ENCODE peak calls at places on chromosomes 3 and 15, in nine cellular contexts. One of them, this sample, is unnamed.

GRCh38 chr3:124410471-124410870 is 319.8 kb upstream of the UMPS start:
- DNase-seq in choroid plexus epithelial cell: peak; percentile 25
- DNase-seq in GM12864: no peak
- DNase-seq in HFFc6: no peak
- DNase-seq in stimulated activated CD4-positive, alpha-beta T cell treated with anti-CD3 and anti-CD28 coated beads, Interleukin-4, amount 100 ng/mL, for 24 hours: no peak
- DNase-seq in RCC 7860: peak; percentile 69
- DNase-seq in AG08395: no peak
- DNase-seq in T1000: no peak
- DNase-seq in cardiac fibroblast: peak; percentile 22
- DNase-seq in this sample: no peak

GRCh38 chr3:32077260-32078084 is 28.9 kb upstream of the GPD1L start:
- DNase-seq in stimulated activated CD4-positive, alpha-beta T cell treated with anti-CD3 and anti-CD28 coated beads, Interleukin-4, amount 100 ng/mL, for 24 hours: no peak
- DNase-seq in GM12864: no peak
- DNase-seq in HFFc6: no peak
- DNase-seq in AG08395: no peak
- DNase-seq in cardiac fibroblast: peak; percentile 5
- DNase-seq in RCC 7860: no peak
- DNase-seq in choroid plexus epithelial cell: peak; percentile 17
- DNase-seq in T1000: no peak
- DNase-seq in this sample: peak; percentile 21

GRCh38 chr3:147195896-147196295 is 210.4 kb downstream of the ZIC4 start:
- DNase-seq in T1000: no peak
- DNase-seq in cardiac fibroblast: peak; percentile 7
- DNase-seq in RCC 7860: no peak
- DNase-seq in stimulated activated CD4-positive, alpha-beta T cell treated with anti-CD3 and anti-CD28 coated beads, Interleukin-4, amount 100 ng/mL, for 24 hours: no peak
- DNase-seq in choroid plexus epithelial cell: peak; percentile 19
- DNase-seq in GM12864: no peak
- DNase-seq in AG08395: peak; percentile 5
- DNase-seq in HFFc6: peak; percentile 11
- DNase-seq in this sample: no peak

GRCh38 chr3:129608087-129608935 is 1.8 kb upstream of the PLXND1 start:
- DNase-seq in HFFc6: no peak
- DNase-seq in GM12864: no peak
- DNase-seq in AG08395: peak; percentile 62
- DNase-seq in cardiac fibroblast: peak; percentile 79
- DNase-seq in T1000: no peak
- DNase-seq in stimulated activated CD4-positive, alpha-beta T cell treated with anti-CD3 and anti-CD28 coated beads, Interleukin-4, amount 100 ng/mL, for 24 hours: no peak
- DNase-seq in choroid plexus epithelial cell: peak; percentile 78
- DNase-seq in RCC 7860: peak; percentile 43
- DNase-seq in this sample: peak; percentile 74

GRCh38 chr3:10238330-10238995 is 9.8 kb upstream of the TATDN2 start:
- DNase-seq in stimulated activated CD4-positive, alpha-beta T cell treated with anti-CD3 and anti-CD28 coated beads, Interleukin-4, amount 100 ng/mL, for 24 hours: peak; percentile 36
- DNase-seq in HFFc6: no peak
- DNase-seq in GM12864: no peak
- DNase-seq in cardiac fibroblast: no peak
- DNase-seq in RCC 7860: no peak
- DNase-seq in T1000: no peak
- DNase-seq in AG08395: no peak
- DNase-seq in choroid plexus epithelial cell: no peak
- DNase-seq in this sample: no peak

GRCh38 chr3:150081084-150081483 is 110.4 kb upstream of the PFN2 start:
- DNase-seq in choroid plexus epithelial cell: peak; percentile 48
- DNase-seq in cardiac fibroblast: peak; percentile 68
- DNase-seq in HFFc6: peak; percentile 87
- DNase-seq in GM12864: no peak
- DNase-seq in RCC 7860: no peak
- DNase-seq in T1000: no peak
- DNase-seq in stimulated activated CD4-positive, alpha-beta T cell treated with anti-CD3 and anti-CD28 coated beads, Interleukin-4, amount 100 ng/mL, for 24 hours: no peak
- DNase-seq in AG08395: no peak
- DNase-seq in this sample: peak; percentile 41

GRCh38 chr3:134374791-134375541 is 719 bp upstream of the AMOTL2 start:
- DNase-seq in RCC 7860: peak; percentile 38
- DNase-seq in AG08395: peak; percentile 64
- DNase-seq in choroid plexus epithelial cell: peak; percentile 40
- DNase-seq in HFFc6: peak; percentile 69
- DNase-seq in stimulated activated CD4-positive, alpha-beta T cell treated with anti-CD3 and anti-CD28 coated beads, Interleukin-4, amount 100 ng/mL, for 24 hours: no peak
- DNase-seq in cardiac fibroblast: no peak
- DNase-seq in T1000: peak; percentile 91
- DNase-seq in GM12864: no peak
- DNase-seq in this sample: no peak

GRCh38 chr3:52455283-52456168 is at the start of gene NISCH:
- DNase-seq in cardiac fibroblast: peak; percentile 65
- DNase-seq in RCC 7860: peak; percentile 57
- DNase-seq in GM12864: peak; percentile 43
- DNase-seq in AG08395: peak; percentile 94
- DNase-seq in HFFc6: peak; percentile 61
- DNase-seq in T1000: peak; percentile 70
- DNase-seq in stimulated activated CD4-positive, alpha-beta T cell treated with anti-CD3 and anti-CD28 coated beads, Interleukin-4, amount 100 ng/mL, for 24 hours: peak; percentile 96
- DNase-seq in choroid plexus epithelial cell: peak; percentile 60
- DNase-seq in this sample: peak; percentile 79

GRCh38 chr3:120469440-120470415 is 18.9 kb upstream of the FSTL1 start:
- DNase-seq in T1000: no peak
- DNase-seq in HFFc6: peak; percentile 54
- DNase-seq in GM12864: no peak
- DNase-seq in stimulated activated CD4-positive, alpha-beta T cell treated with anti-CD3 and anti-CD28 coated beads, Interleukin-4, amount 100 ng/mL, for 24 hours: no peak
- DNase-seq in AG08395: peak; percentile 38
- DNase-seq in RCC 7860: peak; percentile 93
- DNase-seq in choroid plexus epithelial cell: peak; percentile 62
- DNase-seq in cardiac fibroblast: peak; percentile 62
- DNase-seq in this sample: peak; percentile 40

GRCh38 chr15:78242128-78242527 is 7.8 kb upstream of the ACSBG1 start:
- DNase-seq in stimulated activated CD4-positive, alpha-beta T cell treated with anti-CD3 and anti-CD28 coated beads, Interleukin-4, amount 100 ng/mL, for 24 hours: no peak
- DNase-seq in GM12864: no peak
- DNase-seq in choroid plexus epithelial cell: peak; percentile 14
- DNase-seq in AG08395: no peak
- DNase-seq in T1000: no peak
- DNase-seq in RCC 7860: no peak
- DNase-seq in cardiac fibroblast: peak; percentile 32
- DNase-seq in HFFc6: no peak
- DNase-seq in this sample: peak; percentile 31

GRCh38 chr3:27615555-27615954 is 106.6 kb downstream of the EOMES start:
- DNase-seq in stimulated activated CD4-positive, alpha-beta T cell treated with anti-CD3 and anti-CD28 coated beads, Interleukin-4, amount 100 ng/mL, for 24 hours: no peak
- DNase-seq in RCC 7860: no peak
- DNase-seq in HFFc6: no peak
- DNase-seq in AG08395: no peak
- DNase-seq in cardiac fibroblast: no peak
- DNase-seq in GM12864: no peak
- DNase-seq in T1000: no peak
- DNase-seq in choroid plexus epithelial cell: no peak
- DNase-seq in this sample: no peak

GRCh38 chr3:23806322-23807160 is 786 bp downstream of the UBE2E1 start:
- DNase-seq in GM12864: no peak
- DNase-seq in HFFc6: no peak
- DNase-seq in cardiac fibroblast: no peak
- DNase-seq in AG08395: peak; percentile 17
- DNase-seq in stimulated activated CD4-positive, alpha-beta T cell treated with anti-CD3 and anti-CD28 coated beads, Interleukin-4, amount 100 ng/mL, for 24 hours: no peak
- DNase-seq in T1000: no peak
- DNase-seq in RCC 7860: no peak
- DNase-seq in choroid plexus epithelial cell: peak; percentile 24
- DNase-seq in this sample: peak; percentile 72

GRCh38 chr3:14925729-14926591 is 21.4 kb upstream of the NR2C2 start:
- DNase-seq in choroid plexus epithelial cell: peak; percentile 88
- DNase-seq in GM12864: peak; percentile 26
- DNase-seq in HFFc6: peak; percentile 58
- DNase-seq in RCC 7860: peak; percentile 36
- DNase-seq in stimulated activated CD4-positive, alpha-beta T cell treated with anti-CD3 and anti-CD28 coated beads, Interleukin-4, amount 100 ng/mL, for 24 hours: peak; percentile 39
- DNase-seq in cardiac fibroblast: peak; percentile 81
- DNase-seq in T1000: peak; percentile 17
- DNase-seq in AG08395: peak; percentile 77
- DNase-seq in this sample: peak; percentile 82

GRCh38 chr15:41870689-41871081 is 23.2 kb downstream of the SPTBN5 start:
- DNase-seq in T1000: peak; percentile 46
- DNase-seq in AG08395: no peak
- DNase-seq in RCC 7860: peak; percentile 99
- DNase-seq in choroid plexus epithelial cell: peak; percentile 84
- DNase-seq in GM12864: no peak
- DNase-seq in HFFc6: peak; percentile 87
- DNase-seq in cardiac fibroblast: peak; percentile 75
- DNase-seq in stimulated activated CD4-positive, alpha-beta T cell treated with anti-CD3 and anti-CD28 coated beads, Interleukin-4, amount 100 ng/mL, for 24 hours: peak; percentile 58
- DNase-seq in this sample: no peak

GRCh38 chr15:51076898-51077564 is 17.7 kb downstream of the TNFAIP8L3 start:
- DNase-seq in choroid plexus epithelial cell: peak; percentile 89
- DNase-seq in cardiac fibroblast: no peak
- DNase-seq in AG08395: peak; percentile 61
- DNase-seq in HFFc6: no peak
- DNase-seq in GM12864: no peak
- DNase-seq in stimulated activated CD4-positive, alpha-beta T cell treated with anti-CD3 and anti-CD28 coated beads, Interleukin-4, amount 100 ng/mL, for 24 hours: no peak
- DNase-seq in RCC 7860: peak; percentile 16
- DNase-seq in T1000: no peak
- DNase-seq in this sample: no peak

GRCh38 chr15:27353837-27354236 is 382.9 kb downstream of the GABRG3 start:
- DNase-seq in stimulated activated CD4-positive, alpha-beta T cell treated with anti-CD3 and anti-CD28 coated beads, Interleukin-4, amount 100 ng/mL, for 24 hours: no peak
- DNase-seq in T1000: peak; percentile 46
- DNase-seq in cardiac fibroblast: peak; percentile 6
- DNase-seq in RCC 7860: peak; percentile 53
- DNase-seq in HFFc6: no peak
- DNase-seq in AG08395: no peak
- DNase-seq in GM12864: no peak
- DNase-seq in choroid plexus epithelial cell: peak; percentile 10
- DNase-seq in this sample: no peak

GRCh38 chr3:141940204-141940776 is 63.8 kb downstream of the ATP1B3 start:
- DNase-seq in GM12864: no peak
- DNase-seq in RCC 7860: peak; percentile 68
- DNase-seq in stimulated activated CD4-positive, alpha-beta T cell treated with anti-CD3 and anti-CD28 coated beads, Interleukin-4, amount 100 ng/mL, for 24 hours: peak; percentile 51
- DNase-seq in AG08395: peak; percentile 83
- DNase-seq in HFFc6: peak; percentile 91
- DNase-seq in choroid plexus epithelial cell: peak; percentile 28
- DNase-seq in T1000: peak; percentile 90
- DNase-seq in cardiac fibroblast: peak; percentile 72
- DNase-seq in this sample: no peak

GRCh38 chr3:29488922-29489321 is 208.1 kb downstream of the RBMS3 start:
- DNase-seq in HFFc6: no peak
- DNase-seq in RCC 7860: no peak
- DNase-seq in T1000: no peak
- DNase-seq in cardiac fibroblast: no peak
- DNase-seq in choroid plexus epithelial cell: peak; percentile 29
- DNase-seq in AG08395: no peak
- DNase-seq in GM12864: no peak
- DNase-seq in stimulated activated CD4-positive, alpha-beta T cell treated with anti-CD3 and anti-CD28 coated beads, Interleukin-4, amount 100 ng/mL, for 24 hours: no peak
- DNase-seq in this sample: peak; percentile 52

GRCh38 chr3:48715179-48715800 is 1.7 kb downstream of the IP6K2 start:
- DNase-seq in stimulated activated CD4-positive, alpha-beta T cell treated with anti-CD3 and anti-CD28 coated beads, Interleukin-4, amount 100 ng/mL, for 24 hours: no peak
- DNase-seq in HFFc6: peak; percentile 79
- DNase-seq in GM12864: no peak
- DNase-seq in RCC 7860: peak; percentile 45
- DNase-seq in AG08395: peak; percentile 57
- DNase-seq in choroid plexus epithelial cell: peak; percentile 72
- DNase-seq in cardiac fibroblast: peak; percentile 43
- DNase-seq in T1000: no peak
- DNase-seq in this sample: peak; percentile 47

This sample was measured in cardiac muscle cell.